ENCODE peak calls at places on chromosome 3, in seven cellular contexts. S is GM20000; H is activated CD4-positive, alpha-beta T cell treated with anti-CD3 and anti-CD28 coated beads, Interleukin-2, amount 50 U/mL, for 24 hours; M is activated T-cell treated with anti-CD3 and anti-CD28 coated beads, Interleukin-2, amount 50 U/mL, for 4 hours; U is fibroblast of pulmonary artery; G is T47D; A is NCI-H1092 treated with DMSO at 0.1 percent for 48 hours. L is an unnamed sample.

GRCh38 chr3:159818399-159818798 is 170.2 kb upstream of the IL12A start:
- DNase-seq in G (no peak), S (no peak), U (no peak), A (no peak), H (no peak), M (no peak), L (no peak)

GRCh38 chr3:191397771-191398170 is 63.2 kb upstream of the PYDC2 start:
- DNase-seq in U (no peak), H (no peak), S (no peak), G (no peak), A (no peak), M (no peak), L (no peak)

GRCh38 chr3:119145500-119146167 is at the start of gene TEX55:
- DNase-seq in A (peak; percentile 68), U (peak; percentile 66), G (peak; percentile 74), M (no peak), S (peak; percentile 50), H (no peak), L (no peak)

GRCh38 chr3:46946856-46947544 is 29.5 kb downstream of the CCDC12 start:
- DNase-seq in G (no peak), M (peak; percentile 57), S (no peak), U (peak; percentile 34), H (no peak), A (no peak), L (no peak)

GRCh38 chr3:27228805-27229204 is 140.4 kb downstream of the NEK10 start:
- DNase-seq in A (no peak), G (no peak), U (no peak), H (no peak), M (no peak), S (no peak), L (no peak)

GRCh38 chr3:33658971-33659848 is 58.8 kb downstream of the CLASP2 start:
- DNase-seq in H (no peak), A (peak; percentile 85), U (peak; percentile 84), G (peak; percentile 18), M (no peak), S (peak; percentile 69), L (no peak)

GRCh38 chr3:103085465-103085864 is 650.6 kb downstream of the ZPLD1 start:
- DNase-seq in M (no peak), S (no peak), G (no peak), H (no peak), A (no peak), U (no peak), L (no peak)

GRCh38 chr3:105553851-105554250 is 187.1 kb downstream of the ALCAM start:
- DNase-seq in H (no peak), M (no peak), S (no peak), U (peak; percentile 12), G (no peak), A (no peak), L (no peak)

GRCh38 chr3:72177075-72178050 is 392.4 kb upstream of the PROK2 start:
- DNase-seq in A (no peak), S (peak; percentile 40), M (no peak), G (peak; percentile 11), H (no peak), U (peak; percentile 79), L (no peak)

GRCh38 chr3:94115482-94115881 is 52.6 kb downstream of the NSUN3 start:
- DNase-seq in U (peak; percentile 62), S (no peak), G (no peak), M (no peak), H (no peak), A (peak; percentile 3), L (no peak)

GRCh38 chr3:43338295-43338694 is 52.0 kb downstream of the SNRK start:
- DNase-seq in M (no peak), U (peak; percentile 32), G (no peak), H (no peak), S (no peak), A (no peak), L (no peak)

GRCh38 chr3:139473155-139473771 is 3.1 kb downstream of the RBP2 start:
- DNase-seq in H (no peak), M (no peak), U (no peak), S (no peak), G (no peak), A (no peak), L (no peak)

GRCh38 chr3:195226900-195227447 is 44.0 kb downstream of the XXYLT1 start:
- DNase-seq in A (no peak), H (no peak), G (no peak), M (no peak), U (peak; percentile 44), S (peak; percentile 40), L (no peak)

GRCh38 chr3:72487078-72487765 is 361.0 kb downstream of the SHQ1 start:
- DNase-seq in G (no peak), S (peak; percentile 24), A (no peak), U (peak; percentile 82), H (peak; percentile 12), M (peak; percentile 18), L (no peak)

GRCh38 chr3:43071313-43071893 is 34.5 kb downstream of the POMGNT2 start:
- DNase-seq in U (no peak), A (no peak), S (peak; percentile 25), H (peak; percentile 17), M (no peak), G (no peak), L (no peak)

GRCh38 chr3:12705981-12706380 is 42.1 kb upstream of the RAF1 start:
- DNase-seq in S (no peak), U (no peak), M (no peak), A (no peak), G (no peak), H (no peak), L (no peak)

GRCh38 chr3:48694610-48695051 is 8.9 kb upstream of the NCKIPSD start:
- DNase-seq in A (no peak), S (no peak), H (no peak), G (no peak), M (no peak), U (peak; percentile 94), L (no peak)

GRCh38 chr3:11784962-11785361 is 61.7 kb downstream of the TAMM41 start:
- DNase-seq in S (no peak), G (no peak), A (no peak), M (no peak), H (no peak), U (no peak), L (no peak)

GRCh38 chr3:79515072-79515471 is 252.7 kb downstream of the ROBO1 start:
- DNase-seq in H (no peak), A (no peak), S (no peak), G (no peak), M (no peak), U (peak; percentile 92), L (no peak)

GRCh38 chr3:64253689-64254088 is 28.4 kb upstream of the PRICKLE2 start:
- DNase-seq in S (no peak), H (no peak), A (no peak), U (no peak), G (no peak), M (no peak), L (no peak)

GRCh38 chr3:59133350-59133749 is 83.5 kb upstream of the CFAP20DC start:
- DNase-seq in G (no peak), U (no peak), A (no peak), M (no peak), H (no peak), S (no peak), L (no peak)

GRCh38 chr3:32842531-32842931 is 24.7 kb downstream of the TRIM71 start:
- DNase-seq in H (no peak), U (no peak), A (no peak), S (no peak), M (no peak), G (no peak), L (no peak)

GRCh38 chr3:10205461-10206165 is 40.9 kb downstream of the IRAK2 start:
- DNase-seq in H (no peak), A (no peak), M (no peak), U (peak; percentile 85), G (no peak), S (no peak), L (no peak)

GRCh38 chr3:15808679-15809078 is 10.9 kb upstream of the ANKRD28 start:
- DNase-seq in H (no peak), M (no peak), A (no peak), U (no peak), S (no peak), G (no peak), L (no peak)

GRCh38 chr3:129758921-129759320 is 134.6 kb downstream of the TMCC1 start:
- DNase-seq in H (no peak), A (no peak), G (no peak), M (no peak), S (no peak), U (no peak), L (no peak)

GRCh38 chr3:152205097-152205593 is 63.6 kb upstream of the MBNL1 start:
- DNase-seq in H (no peak), G (no peak), A (no peak), S (peak; percentile 46), U (no peak), M (no peak), L (no peak)

GRCh38 chr3:171696805-171697204 is 113.5 kb downstream of the PLD1 start:
- DNase-seq in A (no peak), M (no peak), G (no peak), H (no peak), S (no peak), U (no peak), L (no peak)

GRCh38 chr3:171791695-171792082 is 18.6 kb downstream of the PLD1 start:
- DNase-seq in S (no peak), U (peak; percentile 94), G (no peak), M (no peak), H (no peak), A (no peak), L (no peak)

GRCh38 chr3:50479523-50479922 is 23.9 kb downstream of the CACNA2D2 start:
- DNase-seq in U (no peak), A (no peak), H (no peak), M (no peak), S (no peak), G (no peak), L (no peak)

GRCh38 chr3:177460100-177460499 is 262.8 kb upstream of the TBL1XR1 start:
- DNase-seq in S (no peak), H (no peak), U (no peak), A (peak; percentile 27), M (no peak), G (no peak), L (no peak)

GRCh38 chr3:161781381-161781780 is 284.8 kb downstream of the OTOL1 start:
- DNase-seq in S (no peak), A (no peak), G (no peak), H (no peak), U (peak; percentile 11), M (no peak), L (no peak)

GRCh38 chr3:13112521-13113345 is 39.5 kb upstream of the IQSEC1 start:
- DNase-seq in G (no peak), A (no peak), U (no peak), M (no peak), S (no peak), H (no peak), L (no peak)

GRCh38 chr3:102471001-102471400 is 36.2 kb downstream of the ZPLD1 start:
- DNase-seq in M (no peak), U (no peak), H (no peak), G (no peak), S (no peak), A (no peak), L (no peak)

GRCh38 chr3:27504749-27505148 is 20.6 kb upstream of the SLC4A7 start:
- DNase-seq in M (no peak), G (no peak), S (no peak), H (no peak), U (no peak), A (no peak), L (no peak)

GRCh38 chr3:99774467-99774866 is 43.2 kb upstream of the CMSS1 start:
- DNase-seq in A (no peak), U (peak; percentile 62), M (no peak), H (no peak), S (peak; percentile 18), G (no peak), L (no peak)

GRCh38 chr3:152222327-152222726 is 46.4 kb upstream of the MBNL1 start:
- DNase-seq in H (no peak), M (no peak), S (peak; percentile 36), A (no peak), U (peak; percentile 72), G (no peak), L (no peak)

L was measured in progenitor cell of endocrine pancreas.